ENCODE peak calls at places on chromosomes 16 and 17, in seven cellular contexts. M is HCT116, X is HepG2, N is GM12878, U is SK-N-SH, A is T47D, D is K562. L is an unnamed sample.

GRCh38 chr16:86520317-86521210 is 10.2 kb downstream of the FOXF1 start:
- DNase-seq in M (no peak), X (no peak), N (no peak), U (no peak), A (no peak), D (peak; percentile 56), L (no peak)

GRCh38 chr17:41678907-41679739 is 9.6 kb upstream of the EIF1 start:
- DNase-seq in M (no peak), X (no peak), N (peak; percentile 84), U (no peak), A (peak; percentile 36), D (peak; percentile 97), L (no peak)

GRCh38 chr16:27526169-27526568 is 23.5 kb downstream of the GTF3C1 start:
- DNase-seq in M (no peak), X (no peak), N (no peak), U (peak; percentile 51), A (peak; percentile 21), D (peak; percentile 45), L (no peak)

GRCh38 chr16:7246578-7246977 is 86.1 kb upstream of the RBFOX1 start:
- DNase-seq in M (no peak), X (no peak), N (no peak), U (no peak), A (peak; percentile 36), D (peak; percentile 12), L (peak; percentile 59)

GRCh38 chr16:14354561-14355351 is 275.3 kb downstream of the PARN start:
- DNase-seq in M (no peak), X (no peak), N (peak; percentile 100), U (no peak), A (peak; percentile 70), D (no peak), L (no peak)

GRCh38 chr17:63138713-63139112 is 172.7 kb downstream of the TANC2 start:
- DNase-seq in M (no peak), X (no peak), N (no peak), U (no peak), A (no peak), D (no peak), L (no peak)

GRCh38 chr16:75198135-75198600 is 8.8 kb downstream of the CTRB2 start:
- DNase-seq in M (no peak), X (no peak), N (no peak), U (peak; percentile 71), A (no peak), D (peak; percentile 20), L (no peak)

GRCh38 chr16:48462146-48462740 is 77.0 kb upstream of the SIAH1 start:
- DNase-seq in M (no peak), X (no peak), N (no peak), U (no peak), A (no peak), D (no peak), L (no peak)

GRCh38 chr16:27102701-27103575 is 36.2 kb downstream of the C16orf82 start:
- DNase-seq in M (no peak), X (no peak), N (no peak), U (no peak), A (no peak), D (no peak), L (no peak)

GRCh38 chr17:57247913-57248312 is 8.4 kb upstream of the MSI2 start:
- DNase-seq in M (no peak), X (no peak), N (no peak), U (no peak), A (no peak), D (no peak), L (no peak)

GRCh38 chr16:53912155-53912554 is 208.2 kb downstream of the FTO start:
- DNase-seq in M (no peak), X (no peak), N (peak; percentile 2), U (no peak), A (no peak), D (no peak), L (no peak)

GRCh38 chr16:760498-761343 is at the start of gene MSLN:
- DNase-seq in M (peak; percentile 67), X (peak; percentile 61), N (no peak), U (no peak), A (no peak), D (no peak), L (no peak)

GRCh38 chr16:75555213-75555706 is 792 bp downstream of the TMEM231 start:
- DNase-seq in M (peak; percentile 86), X (peak; percentile 89), N (no peak), U (peak; percentile 90), A (no peak), D (peak; percentile 95), L (peak; percentile 89)

GRCh38 chr16:10729649-10730048 is 14.0 kb upstream of the NUBP1 start:
- DNase-seq in M (peak; percentile 54), X (no peak), N (no peak), U (no peak), A (peak; percentile 68), D (no peak), L (no peak)

GRCh38 chr16:24135624-24136296 is 120.4 kb upstream of the CACNG3 start:
- DNase-seq in M (no peak), X (no peak), N (no peak), U (no peak), A (no peak), D (peak; percentile 88), L (no peak)

GRCh38 chr17:39868554-39868942 is 546 bp downstream of the ZPBP2 start:
- DNase-seq in M (no peak), X (no peak), N (no peak), U (no peak), A (no peak), D (no peak), L (no peak)

GRCh38 chr17:50645748-50646682 is 11.3 kb downstream of the ABCC3 start:
- DNase-seq in M (no peak), X (no peak), N (no peak), U (no peak), A (no peak), D (no peak), L (no peak)

GRCh38 chr17:80034977-80035686 is 540 bp downstream of the TBC1D16 start:
- DNase-seq in M (no peak), X (no peak), N (no peak), U (no peak), A (no peak), D (no peak), L (peak; percentile 75)

GRCh38 chr17:17401271-17401781 is 75.5 kb upstream of the MED9 start:
- DNase-seq in M (peak; percentile 31), X (peak; percentile 56), N (no peak), U (no peak), A (peak; percentile 29), D (peak; percentile 49), L (peak; percentile 70)

GRCh38 chr16:88017551-88018101 is 66.4 kb downstream of the BANP start:
- DNase-seq in M (no peak), X (no peak), N (no peak), U (no peak), A (no peak), D (no peak), L (no peak)

GRCh38 chr17:30716461-30717289 is 107.8 kb downstream of the CRLF3 start:
- DNase-seq in M (no peak), X (no peak), N (no peak), U (peak; percentile 41), A (peak; percentile 39), D (no peak), L (no peak)

GRCh38 chr16:16083421-16084156 is 134.2 kb downstream of the ABCC1 start:
- DNase-seq in M (peak; percentile 18), X (peak; percentile 61), N (no peak), U (no peak), A (peak; percentile 70), D (peak; percentile 66), L (no peak)

DNA sequence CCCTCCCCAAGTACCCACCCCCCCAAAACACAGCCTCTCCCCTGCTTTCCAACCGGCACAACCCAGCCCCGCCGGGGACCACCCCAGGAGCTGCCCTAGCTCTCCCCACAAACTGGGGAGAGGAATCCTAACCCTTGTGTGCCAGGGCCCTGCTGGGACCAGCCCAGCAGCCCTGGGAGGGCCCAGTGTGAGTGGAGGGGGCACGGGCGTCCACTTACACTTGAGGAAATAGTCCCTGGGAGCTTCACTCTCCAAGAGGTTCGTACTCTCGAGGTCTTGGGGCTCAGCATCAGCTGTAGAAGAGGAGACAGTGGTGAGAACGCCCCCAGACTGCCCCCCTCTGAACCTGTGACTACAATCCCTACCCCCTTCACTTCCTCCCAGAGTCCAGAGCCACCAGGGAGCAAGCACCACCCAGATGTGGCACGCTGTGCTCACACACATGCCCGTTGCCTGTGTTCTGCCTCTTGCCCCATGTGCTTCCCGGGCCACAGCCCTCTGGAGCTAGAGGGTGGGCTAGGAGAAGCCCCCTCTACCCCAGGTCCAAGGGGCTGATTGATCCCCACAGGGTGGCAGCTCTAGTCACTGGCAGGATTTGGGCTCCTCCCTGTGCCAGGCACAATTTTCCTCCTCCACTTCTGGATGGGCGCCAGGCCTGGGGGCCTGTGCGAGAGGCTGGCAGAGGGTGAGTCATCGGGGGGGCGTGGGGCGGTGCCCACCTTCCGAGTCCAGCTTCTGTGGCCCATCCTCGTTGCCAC is 3.0 kb downstream of the TRIM47 start:
- DNase-seq in M (no peak), X (no peak), N (no peak), U (peak; percentile 75), A (no peak), D (no peak), L (no peak)
- TF ChIP-seq JUND in M (no peak), X (no peak), N (no peak), U (no peak), A (no peak), D (no peak), L (no peak)

DNA sequence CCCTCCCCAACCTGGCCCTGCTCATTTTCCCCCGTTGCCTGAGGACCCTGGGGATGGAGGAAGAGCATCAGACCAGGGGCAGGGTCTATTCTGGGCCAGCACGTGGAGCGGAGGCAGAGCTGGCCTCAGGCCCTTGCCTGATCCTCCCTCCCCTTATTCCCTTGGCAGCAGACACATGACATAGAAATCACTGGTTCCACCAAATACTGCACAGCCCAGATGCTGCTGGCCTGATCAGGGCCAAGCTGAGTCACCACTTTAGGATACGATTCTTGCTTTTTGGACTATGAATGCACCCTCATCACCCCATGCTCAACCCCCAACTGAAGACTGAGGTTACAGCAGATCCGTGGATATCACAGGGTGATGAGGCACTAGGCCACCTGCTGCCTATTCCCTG is 15.8 kb upstream of the AGRP start:
- DNase-seq in M (no peak), X (no peak), N (no peak), U (no peak), A (no peak), D (no peak), L (no peak)
- TF ChIP-seq JUND in M (no peak), X (no peak), N (no peak), U (no peak), A (no peak), D (no peak), L (no peak)

GRCh38 chr16:3095869-3096268 is 3.2 kb downstream of the ZSCAN10 start:
- DNase-seq in M (peak; percentile 21), X (no peak), N (no peak), U (peak; percentile 57), A (no peak), D (peak; percentile 54), L (no peak)
- TF ChIP-seq JUND in M (no peak), X (no peak), N (no peak), U (no peak), A (no peak), D (no peak), L (no peak)

DNA sequence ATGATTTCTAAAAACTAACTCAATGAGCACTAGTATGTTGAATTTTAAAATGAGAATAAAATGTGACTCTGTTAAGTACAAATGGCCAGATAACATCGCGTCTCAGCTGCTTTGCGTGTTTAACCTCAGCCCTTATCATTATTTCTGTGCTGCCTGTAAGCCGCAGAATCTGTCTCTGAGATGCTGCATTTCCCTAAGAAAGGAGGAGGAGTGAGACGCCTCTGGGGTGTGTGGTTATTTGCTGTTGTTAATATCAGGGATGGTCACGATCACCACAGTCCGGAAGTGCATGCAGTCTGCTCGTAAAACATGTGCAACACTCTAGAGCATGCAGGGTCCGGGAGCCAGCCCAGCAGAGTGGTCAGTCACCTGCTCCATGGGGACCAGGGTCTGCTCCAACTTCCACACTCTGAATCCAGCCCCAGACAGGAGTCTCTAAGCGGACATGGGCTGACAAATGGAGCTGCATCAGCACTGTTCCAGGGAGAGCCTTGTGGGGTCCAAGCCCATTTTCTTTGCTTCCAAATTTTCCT is 342.5 kb downstream of the MAF start:
- DNase-seq in M (no peak), X (no peak), N (no peak), U (no peak), A (no peak), D (no peak), L (no peak)
- TF ChIP-seq JUND in M (no peak), X (no peak), N (no peak), U (no peak), A (no peak), D (no peak), L (no peak)